ENCODE peak calls at places on chromosomes 16 and 17, in seven cellular contexts. L is cardiac muscle cell, Q is heart left ventricle, K is Caco-2, E is neuronal stem cell, V is NT2/D1, U is heart right ventricle. S is an unnamed sample.

GRCh38 chr16:73059779-73060178 is 11.9 kb upstream of the ZFHX3 start:
- DNase-seq in U (no peak), Q (no peak), K (no peak), L (no peak), V (no peak), E (no peak), S (no peak)

GRCh38 chr16:55257971-55258613 is 65.9 kb upstream of the IRX6 start:
- DNase-seq in V (peak; percentile 33), Q (peak; percentile 64), L (peak; percentile 60), K (peak; percentile 86), E (peak; percentile 49), U (peak; percentile 23), S (peak; percentile 71)

GRCh38 chr16:69187891-69188451 is 1.0 kb downstream of the SNTB2 start:
- DNase-seq in L (peak; percentile 66), U (peak; percentile 26), E (peak; percentile 31), K (peak; percentile 52), Q (no peak), V (peak; percentile 11), S (peak; percentile 47)

GRCh38 chr16:88512728-88513674 is 57.2 kb upstream of the ZC3H18 start:
- DNase-seq in E (no peak), K (no peak), U (no peak), L (no peak), Q (no peak), V (no peak), S (no peak)

GRCh38 chr16:55367301-55367745 is 43.3 kb downstream of the IRX6 start:
- DNase-seq in K (no peak), U (no peak), V (no peak), L (no peak), Q (no peak), E (no peak), S (no peak)

GRCh38 chr17:73430848-73431247 is 119.0 kb upstream of the CDC42EP4 start:
- DNase-seq in K (no peak), Q (no peak), L (no peak), V (no peak), E (no peak), U (peak; percentile 30), S (no peak)

GRCh38 chr16:81229811-81230210 is 8.7 kb upstream of the BCO1 start:
- DNase-seq in V (no peak), E (no peak), U (no peak), Q (no peak), K (no peak), L (no peak), S (no peak)

GRCh38 chr17:33292184-33292980 is 713 bp downstream of the ASIC2 start:
- DNase-seq in U (no peak), V (peak; percentile 30), E (peak; percentile 59), Q (no peak), K (peak; percentile 25), L (peak; percentile 48), S (peak; percentile 26)

GRCh38 chr17:78583091-78583490 is 5.9 kb upstream of the DNAH17 start:
- DNase-seq in U (no peak), V (no peak), Q (no peak), E (no peak), K (peak; percentile 34), L (no peak), S (no peak)

GRCh38 chr16:4053663-4054479 is 62.4 kb downstream of the ADCY9 start:
- DNase-seq in V (no peak), L (no peak), U (peak; percentile 25), K (no peak), Q (peak; percentile 76), E (no peak), S (peak; percentile 49)

GRCh38 chr17:10226930-10227695 is 28.7 kb upstream of the GAS7 start:
- DNase-seq in E (peak; percentile 37), U (peak; percentile 38), Q (peak; percentile 75), K (peak; percentile 49), L (peak; percentile 64), V (peak; percentile 27), S (peak; percentile 31)

GRCh38 chr16:27676807-27677206 is 126.9 kb downstream of the KATNIP start:
- DNase-seq in K (no peak), L (no peak), Q (no peak), V (no peak), U (no peak), E (no peak), S (no peak)

GRCh38 chr16:31352344-31353115 is 2.4 kb upstream of the ITGAX start:
- DNase-seq in U (no peak), Q (no peak), K (no peak), L (no peak), E (no peak), V (no peak), S (no peak)

GRCh38 chr17:38509008-38509771 is 80.9 kb downstream of the ARHGAP23 start:
- DNase-seq in V (peak; percentile 85), E (peak; percentile 85), L (peak; percentile 88), K (peak; percentile 93), Q (peak; percentile 79), U (peak; percentile 72), S (peak; percentile 75)
- H3K9me3 ChIP-seq in V (no peaks in the 10 kb centered on the region), E (no peaks in the 10 kb centered on the region), L (no peaks in the 10 kb centered on the region), K (no peaks in the 10 kb centered on the region), Q (no peaks in the 10 kb centered on the region), U (no peaks in the 10 kb centered on the region), S (no peaks in the 10 kb centered on the region)

GRCh38 chr17:65813306-65813705 is 251.9 kb upstream of the AXIN2 start:
- DNase-seq in U (no peak), V (no peak), L (no peak), K (no peak), E (no peak), Q (no peak), S (no peak)

GRCh38 chr17:65811043-65811442 is 249.6 kb upstream of the AXIN2 start:
- DNase-seq in K (no peak), U (no peak), E (no peak), Q (no peak), V (no peak), L (no peak), S (no peak)

GRCh38 chr17:65809366-65809765 is 247.9 kb upstream of the AXIN2 start:
- DNase-seq in L (no peak), V (no peak), Q (no peak), K (no peak), E (no peak), U (no peak), S (no peak)

GRCh38 chr17:65801513-65801912 is 240.1 kb upstream of the AXIN2 start:
- DNase-seq in Q (no peak), U (no peak), V (no peak), E (no peak), L (no peak), K (no peak), S (no peak)

DNA sequence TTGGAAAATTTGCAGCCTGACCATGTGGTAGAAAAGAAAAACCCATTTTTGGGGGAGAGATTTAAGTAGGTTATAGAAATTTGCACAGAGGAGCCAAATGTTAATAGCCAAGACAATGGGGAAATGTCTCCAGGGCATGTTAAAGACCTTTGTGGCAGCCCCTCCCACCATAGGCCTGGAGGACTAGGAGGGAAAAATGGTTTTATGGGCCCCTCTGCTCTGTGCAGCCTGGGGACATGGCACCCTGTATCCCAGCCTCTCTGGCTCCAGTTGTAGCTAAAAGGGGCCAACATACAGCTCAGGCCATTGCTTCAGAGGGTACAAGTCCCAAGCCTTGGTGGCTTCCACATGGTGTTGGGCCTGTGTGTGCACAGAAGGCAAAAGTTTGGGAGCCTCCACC is 245.9 kb upstream of the AXIN2 start:
- DNase-seq in L (no peak), Q (no peak), V (no peak), U (no peak), K (no peak), E (no peak), S (no peak)
- H3K9me3 ChIP-seq in L (no peaks in the 10 kb centered on the region), Q (peaks cover 26% of the 10 kb centered on the region), V (peaks cover 39% of the 10 kb centered on the region), U (peaks cover 36% of the 10 kb centered on the region), K (peaks cover 29% of the 10 kb centered on the region), E (peaks cover 28% of the 10 kb centered on the region), S (peaks cover 16% of the 10 kb centered on the region)

GRCh38 chr17:52737071-52737470 is 578.6 kb upstream of the CA10 start:
- DNase-seq in V (no peak), Q (no peak), K (no peak), L (no peak), E (no peak), U (no peak), S (no peak)

GRCh38 chr17:52744179-52744578 is 585.7 kb upstream of the CA10 start:
- DNase-seq in E (no peak), V (no peak), K (no peak), Q (no peak), U (no peak), L (no peak), S (no peak)

DNA sequence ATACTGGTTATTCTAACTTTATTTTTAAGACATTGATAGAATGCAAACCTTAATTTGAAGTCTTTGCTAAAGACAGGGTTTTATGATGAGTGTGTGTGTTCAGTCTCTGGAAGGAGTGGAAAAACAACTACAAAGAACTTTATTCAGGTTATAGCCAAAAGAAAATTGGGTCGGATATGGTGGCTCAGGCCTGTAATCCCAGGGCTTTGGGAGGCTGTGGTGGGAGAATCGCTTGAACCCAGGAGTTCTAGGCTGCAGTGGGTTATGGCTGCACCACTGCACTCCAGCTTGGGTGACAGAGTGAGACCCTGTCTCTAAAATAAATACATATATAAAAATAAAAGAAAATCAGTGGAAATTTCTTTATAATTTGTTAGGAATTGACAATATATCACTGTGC is 581.5 kb upstream of the CA10 start:
- DNase-seq in V (no peak), K (no peak), E (no peak), U (no peak), Q (no peak), L (no peak), S (no peak)
- H3K9me3 ChIP-seq in V (no peaks in the 10 kb centered on the region), K (no peaks in the 10 kb centered on the region), E (no peaks in the 10 kb centered on the region), U (no peaks in the 10 kb centered on the region), Q (no peaks in the 10 kb centered on the region), L (no peaks in the 10 kb centered on the region), S (no peaks in the 10 kb centered on the region)

GRCh38 chr17:22145605-22146178 is 453.4 kb downstream of the KCNJ18 start:
- DNase-seq in U (no peak), Q (no peak), V (no peak), L (no peak), K (no peak), E (no peak), S (no peak)

GRCh38 chr17:22138861-22139469 is 446.6 kb downstream of the KCNJ18 start:
- DNase-seq in Q (no peak), U (no peak), V (no peak), E (no peak), K (no peak), L (no peak), S (no peak)

DNA sequence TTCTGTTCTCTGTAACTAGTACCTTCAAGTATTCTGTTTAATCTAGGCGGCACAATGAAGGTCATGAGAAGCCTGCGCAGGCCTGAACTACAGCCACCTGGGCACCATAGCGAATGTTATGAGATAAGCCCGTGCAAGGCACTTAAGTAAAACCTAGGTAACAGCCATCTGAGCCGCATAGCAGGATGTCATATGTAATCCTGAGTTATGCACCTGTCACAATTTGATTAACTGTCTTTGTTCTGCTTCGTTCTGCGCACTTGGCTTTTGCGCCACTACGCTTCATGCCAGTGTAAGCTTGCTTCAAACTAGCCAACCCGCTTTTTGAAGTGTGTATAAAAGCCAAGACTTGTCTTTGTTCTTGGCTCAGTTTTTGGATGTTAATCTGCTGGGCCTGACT is 449.8 kb downstream of the KCNJ18 start:
- DNase-seq in E (no peak), V (no peak), Q (no peak), U (no peak), K (no peak), L (no peak), S (no peak)
- H3K9me3 ChIP-seq in E (no peaks in the 10 kb centered on the region), V (peaks cover 11% of the 10 kb centered on the region), Q (peaks cover 3% of the 10 kb centered on the region), U (no peaks in the 10 kb centered on the region), K (no peaks in the 10 kb centered on the region), L (peaks cover 3% of the 10 kb centered on the region), S (peaks cover 3% of the 10 kb centered on the region)

S was measured in transverse colon.